ENCODE peak calls at places on chromosomes 6 and 20, in seven cellular contexts. U, Z, N, D, P, J and X are unnamed samples.

GRCh38 chr20:1434571-1435336 is 31.9 kb downstream of the NSFL1C start:
- DNase-seq in U (no peak), D (peak; percentile 53), J (no peak), P (no peak), N (no peak), Z (peak; percentile 43), X (peak; percentile 16)

GRCh38 chr6:30830438-30830837 is 53.9 kb upstream of the DDR1 start:
- DNase-seq in J (no peak), N (no peak), D (no peak), Z (no peak), U (no peak), P (no peak), X (no peak)

GRCh38 chr6:138404666-138405337 is 779 bp downstream of the HEBP2 start:
- DNase-seq in N (peak; percentile 72), U (peak; percentile 33), D (peak; percentile 14), Z (no peak), J (no peak), P (peak; percentile 75), X (no peak)

GRCh38 chr20:10639051-10639761 is 34.6 kb downstream of the JAG1 start:
- DNase-seq in D (no peak), Z (no peak), P (no peak), N (no peak), J (no peak), U (no peak), X (no peak)

GRCh38 chr20:59644371-59644939 is 40.1 kb downstream of the PHACTR3 start:
- DNase-seq in N (no peak), D (no peak), U (no peak), P (no peak), J (no peak), Z (no peak), X (no peak)

GRCh38 chr6:168098431-168098861 is 19.4 kb upstream of the FRMD1 start:
- DNase-seq in U (no peak), Z (no peak), J (no peak), P (no peak), D (no peak), N (peak; percentile 44), X (no peak)

GRCh38 chr6:109239918-109240321 is 142.3 kb downstream of the CD164 start:
- DNase-seq in Z (no peak), N (peak; percentile 71), D (no peak), J (no peak), P (no peak), U (no peak), X (no peak)

GRCh38 chr6:157773248-157773773 is 49.7 kb upstream of the SNX9 start:
- DNase-seq in U (no peak), D (no peak), J (no peak), Z (no peak), N (no peak), P (no peak), X (no peak)

GRCh38 chr20:46205349-46205748 is 87.2 kb downstream of the CD40 start:
- DNase-seq in D (no peak), N (no peak), J (no peak), Z (no peak), U (no peak), P (no peak), X (no peak)

GRCh38 chr6:119119989-119120388 is 41.5 kb upstream of the FAM184A start:
- DNase-seq in J (no peak), N (no peak), D (no peak), Z (no peak), P (no peak), U (no peak), X (no peak)

GRCh38 chr6:125974214-125974866 is 12.0 kb upstream of the TRMT11 start:
- DNase-seq in P (no peak), U (no peak), N (no peak), J (no peak), Z (no peak), D (no peak), X (no peak)

GRCh38 chr20:13085275-13085674 is 76.5 kb downstream of the SPTLC3 start:
- DNase-seq in J (no peak), N (no peak), U (no peak), P (no peak), Z (no peak), D (no peak), X (no peak)

GRCh38 chr6:161422710-161423109 is 148.8 kb upstream of the AGPAT4 start:
- DNase-seq in P (no peak), J (no peak), U (no peak), D (no peak), N (no peak), Z (no peak), X (no peak)

GRCh38 chr6:2725999-2726567 is 24.6 kb downstream of the MYLK4 start:
- DNase-seq in D (no peak), U (no peak), P (no peak), Z (peak; percentile 16), N (peak; percentile 60), J (no peak), X (no peak)

GRCh38 chr6:131762984-131763383 is 44.8 kb upstream of the ENPP1 start:
- DNase-seq in U (no peak), J (no peak), Z (no peak), P (no peak), N (no peak), D (no peak), X (no peak)

GRCh38 chr6:142702501-142703460 is 242.2 kb downstream of the HIVEP2 start:
- DNase-seq in U (no peak), P (peak; percentile 67), N (peak; percentile 62), J (no peak), D (peak; percentile 47), Z (peak; percentile 35), X (no peak)